ENCODE peak calls at places on chromosome 13, in seven cellular contexts. H is K562, F is HCT116, U is SK-N-SH, R is H1, G is HepG2, P is GM12878. J is an unnamed sample.

GRCh38 chr13:80040219-80040976 is 300.5 kb downstream of the SPRY2 start:
- DNase-seq in H (no peak), F (peak), U (no peak), R (no peak), G (no peak), P (no peak), J (no peak)

GRCh38 chr13:71866173-71867091 is 572 bp downstream of the DACH1 start:
- DNase-seq in H (no peak), F (no peak), U (peak), R (no peak), G (no peak), P (no peak), J (no peak)

GRCh38 chr13:71030789-71031188 is 836.2 kb downstream of the DACH1 start:
- DNase-seq in H (no peak), F (no peak), U (no peak), R (no peak), G (peak), P (no peak), J (no peak)

GRCh38 chr13:20658451-20658850 is 45.0 kb upstream of the IL17D start:
- DNase-seq in H (no peak), F (no peak), U (no peak), R (no peak), G (no peak), P (no peak), J (no peak)

GRCh38 chr13:50320297-50320862 is 305.1 kb downstream of the KCNRG start:
- DNase-seq in H (no peak), F (peak), U (no peak), R (no peak), G (peak), P (no peak), J (no peak)

GRCh38 chr13:36108342-36108741 is 22.8 kb downstream of the DCLK1 start:
- DNase-seq in H (no peak), F (no peak), U (no peak), R (no peak), G (no peak), P (no peak), J (no peak)

GRCh38 chr13:32117696-32118095 is 86.1 kb downstream of the FRY start:
- DNase-seq in H (no peak), F (no peak), U (no peak), R (no peak), G (no peak), P (no peak), J (no peak)

GRCh38 chr13:104740616-104741222 is 1674.5 kb upstream of the SLC10A2 start:
- DNase-seq in H (no peak), F (no peak), U (no peak), R (no peak), G (no peak), P (no peak), J (no peak)

GRCh38 chr13:20351279-20352022 is 119.3 kb upstream of the GJB6 start:
- DNase-seq in H (no peak), F (no peak), U (no peak), R (no peak), G (no peak), P (no peak), J (no peak)

GRCh38 chr13:21218351-21219043 is 42.0 kb downstream of the MRPL57 start:
- DNase-seq in H (no peak), F (no peak), U (no peak), R (no peak), G (no peak), P (peak), J (no peak)

GRCh38 chr13:27194895-27195764 is 23.5 kb upstream of the USP12 start:
- DNase-seq in H (peak), F (peak), U (no peak), R (no peak), G (no peak), P (no peak), J (no peak)

GRCh38 chr13:50740052-50740741 is 103.3 kb downstream of the DLEU7 start:
- DNase-seq in H (no peak), F (no peak), U (no peak), R (no peak), G (no peak), P (no peak), J (no peak)

GRCh38 chr13:70732611-70733010 is 624.4 kb upstream of the KLHL1 start:
- DNase-seq in H (no peak), F (no peak), U (no peak), R (no peak), G (no peak), P (no peak), J (no peak)

GRCh38 chr13:57644106-57644505 is 12.6 kb downstream of the PCDH17 start:
- DNase-seq in H (no peak), F (no peak), U (no peak), R (no peak), G (no peak), P (no peak), J (no peak)

GRCh38 chr13:102940770-102941169 is 94.9 kb downstream of the ERCC5 start:
- DNase-seq in H (no peak), F (no peak), U (no peak), R (no peak), G (no peak), P (no peak), J (no peak)

GRCh38 chr13:63307239-63307638 is 1891.6 kb upstream of the PCDH20 start:
- DNase-seq in H (no peak), F (no peak), U (no peak), R (no peak), G (no peak), P (no peak), J (no peak)
- TF ChIP-seq YY1 in H (no peak), F (no peak), U (no peak), R (no peak), G (no peak), P (no peak), J (no peak)

GRCh38 chr13:110382229-110382628 is 75.1 kb downstream of the COL4A2 start:
- DNase-seq in H (no peak), F (no peak), U (no peak), R (no peak), G (no peak), P (no peak), J (no peak)
- H3K9ac ChIP-seq in H (no peak), F (no peak), U (no peak), R (no peak), G (no peak), P (no peak), J (no peak)

DNA sequence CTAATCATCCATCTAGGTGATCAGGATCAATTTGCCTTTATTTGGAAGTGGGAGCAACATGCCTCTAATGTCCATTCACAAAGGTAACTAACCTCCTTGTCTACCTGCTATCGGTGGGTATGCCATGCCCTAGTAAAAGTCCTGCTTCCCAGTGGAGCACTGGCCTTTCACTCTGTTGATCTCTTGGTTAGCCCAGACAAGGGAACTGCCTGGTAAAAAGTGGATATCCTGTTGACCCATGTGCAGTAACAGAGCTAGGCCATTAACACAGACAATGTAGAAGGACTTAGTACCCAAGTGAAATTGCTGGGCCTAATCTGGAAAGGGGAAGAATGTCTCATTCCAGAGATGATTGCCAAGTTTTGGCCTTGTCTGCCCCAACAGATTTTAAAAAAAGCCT is 171.5 kb upstream of the CSNK1A1L start:
- DNase-seq in H (no peak), F (no peak), U (no peak), R (no peak), G (no peak), P (no peak), J (no peak)
- TF ChIP-seq YY1 in H (no peak), F (no peak), U (no peak), R (no peak), G (no peak), P (no peak), J (no peak)

GRCh38 chr13:112761701-112762689 is 72.2 kb downstream of the ATP11A start:
- DNase-seq in H (peak), F (no peak), U (no peak), R (no peak), G (no peak), P (no peak), J (no peak)

GRCh38 chr13:112760931-112761330 is 71.1 kb downstream of the ATP11A start:
- DNase-seq in H (no peak), F (no peak), U (no peak), R (no peak), G (no peak), P (no peak), J (no peak)

GRCh38 chr13:112760440-112760839 is 70.6 kb downstream of the ATP11A start:
- DNase-seq in H (no peak), F (no peak), U (no peak), R (no peak), G (no peak), P (no peak), J (no peak)

GRCh38 chr13:112764028-112764427 is 74.2 kb downstream of the ATP11A start:
- DNase-seq in H (no peak), F (no peak), U (no peak), R (no peak), G (no peak), P (no peak), J (no peak)

GRCh38 chr13:112762690-112763080 is 72.8 kb downstream of the ATP11A start:
- DNase-seq in H (no peak), F (no peak), U (no peak), R (no peak), G (no peak), P (no peak), J (no peak)
- H3K9ac ChIP-seq in H (no peak), F (no peak), U (no peak), R (no peak), G (no peak), P (no peak), J (no peak)

GRCh38 chr13:101465877-101466276 is 13.4 kb downstream of the ITGBL1 start:
- DNase-seq in H (no peak), F (no peak), U (no peak), R (no peak), G (no peak), P (no peak), J (no peak)
- TF ChIP-seq YY1 in H (no peak), F (no peak), U (no peak), R (no peak), G (no peak), P (no peak), J (no peak)

GRCh38 chr13:78610381-78610883 is 7.1 kb upstream of the POU4F1 start:
- DNase-seq in H (no peak), F (no peak), U (no peak), R (no peak), G (no peak), P (no peak), J (no peak)

GRCh38 chr13:78611040-78611439 is 7.7 kb upstream of the POU4F1 start:
- DNase-seq in H (no peak), F (no peak), U (no peak), R (no peak), G (no peak), P (no peak), J (no peak)

GRCh38 chr13:78608705-78609463 is 5.5 kb upstream of the POU4F1 start:
- DNase-seq in H (no peak), F (no peak), U (peak), R (no peak), G (no peak), P (no peak), J (no peak)

GRCh38 chr13:78608254-78608704 is 4.9 kb upstream of the POU4F1 start:
- DNase-seq in H (no peak), F (no peak), U (peak), R (no peak), G (no peak), P (no peak), J (no peak)

DNA sequence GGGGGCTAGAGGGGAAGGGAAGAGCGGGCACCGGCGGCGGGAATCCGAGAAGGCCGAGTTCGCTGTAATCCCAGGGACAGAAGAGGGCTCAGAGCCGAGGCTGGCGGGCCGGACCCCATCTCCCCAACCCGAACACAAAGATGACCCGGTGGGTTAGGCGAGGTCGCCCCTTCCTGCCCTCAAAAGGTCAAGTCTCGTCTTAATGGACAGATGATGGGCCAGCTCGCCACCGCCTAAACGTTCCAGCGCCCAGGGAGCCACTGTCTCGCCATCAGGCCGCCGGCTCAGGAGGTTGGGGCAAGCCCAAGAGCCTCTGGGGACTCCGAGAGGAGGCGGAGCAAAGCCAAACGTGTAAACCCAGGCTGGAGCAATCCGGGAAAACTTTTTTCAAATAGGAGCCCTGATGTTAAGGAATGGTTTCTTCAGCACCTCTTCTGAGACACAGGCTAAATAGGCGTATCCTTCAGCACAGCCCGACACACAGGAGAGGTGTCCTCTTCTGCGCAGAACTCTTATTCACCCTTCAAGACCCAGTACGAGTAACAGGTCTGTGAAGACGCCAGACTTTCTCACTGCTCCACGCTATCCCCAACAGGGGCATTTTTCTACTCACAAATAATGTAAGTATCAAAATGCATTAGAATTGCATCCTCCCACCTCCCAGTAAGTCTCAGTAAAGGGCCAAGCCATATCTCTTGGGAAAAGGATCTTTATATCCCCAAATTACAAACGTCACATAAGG is 6.3 kb upstream of the POU4F1 start:
- DNase-seq in H (no peak), F (no peak), U (peak), R (no peak), G (no peak), P (no peak), J (no peak)
- H3K9ac ChIP-seq in H (no peak), F (no peak), U (no peak), R (no peak), G (no peak), P (no peak), J (no peak)

DNA sequence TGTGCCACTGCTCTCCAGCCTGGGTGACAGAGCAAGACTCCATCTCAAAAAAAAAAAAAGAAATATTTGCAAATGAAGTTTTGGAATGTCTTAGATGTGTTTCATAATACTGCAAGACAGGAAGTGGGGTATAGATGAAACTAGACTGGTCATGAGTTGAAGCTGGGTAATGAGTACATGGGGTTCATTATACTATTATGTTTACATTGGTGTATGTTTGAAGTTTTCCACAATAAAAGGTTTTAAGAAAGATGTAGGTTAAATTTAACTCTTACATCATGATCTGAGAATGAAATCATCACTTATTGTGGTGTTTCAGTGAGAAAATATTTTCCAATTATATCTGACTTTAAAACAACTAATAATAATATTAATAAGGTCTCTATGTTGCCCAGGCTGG is 19.0 kb downstream of the FNDC3A start:
- DNase-seq in H (no peak), F (no peak), U (no peak), R (no peak), G (peak), P (no peak), J (no peak)
- TF ChIP-seq YY1 in H (no peak), F (no peak), U (no peak), R (no peak), G (no peak), P (no peak), J (no peak)

GRCh38 chr13:109781384-109782065 is 4.9 kb downstream of the IRS2 start:
- DNase-seq in H (no peak), F (no peak), U (peak), R (no peak), G (no peak), P (no peak), J (no peak)
- H3K9ac ChIP-seq in H (peak), F (no peak), U (peak), R (no peak), G (no peak), P (no peak), J (no peak)

GRCh38 chr13:24605923-24606372 is 74.3 kb upstream of the ATP12A start:
- DNase-seq in H (peak), F (peak), U (no peak), R (no peak), G (peak), P (no peak), J (no peak)
- TF ChIP-seq YY1 in H (no peak), F (no peak), U (no peak), R (no peak), G (no peak), P (no peak), J (no peak)

GRCh38 chr13:113364371-113364932 is 522 bp upstream of the GRTP1 start:
- DNase-seq in H (no peak), F (no peak), U (no peak), R (no peak), G (no peak), P (no peak), J (no peak)
- H3K9ac ChIP-seq in H (peak), F (peak), U (peak), R (no peak), G (peak), P (no peak), J (no peak)